ENCODE peak calls at places on chromosomes 6 and 20, in nine cellular contexts. Y is GM12865, G is cardiac fibroblast, R is PC-9, X is RWPE2, V is stomach, J is upper lobe of right lung, Q is fibroblast of lung, E is brain microvascular endothelial cell. Z is an unnamed sample.

GRCh38 chr20:3420211-3420707 is 12.8 kb upstream of the DNAAF9 start:
- DNase-seq in Y (peak), G (peak), R (no peak), X (no peak), V (no peak), J (peak), Q (peak), E (peak), Z (no peak)

GRCh38 chr6:154791561-154792317 is 58.5 kb downstream of the SCAF8 start:
- DNase-seq in Y (no peak), G (peak), R (no peak), X (no peak), V (no peak), J (no peak), Q (peak), E (no peak), Z (no peak)

GRCh38 chr20:47775039-47775438 is 10.2 kb downstream of the SULF2 start:
- DNase-seq in Y (peak), G (no peak), R (no peak), X (no peak), V (no peak), J (no peak), Q (no peak), E (no peak), Z (no peak)

GRCh38 chr6:31946370-31946885 is 533 bp downstream of the CFB start:
- DNase-seq in Y (no peak), G (no peak), R (no peak), X (no peak), V (no peak), J (no peak), Q (no peak), E (no peak), Z (no peak)

GRCh38 chr6:80932364-80932763 is 820.1 kb downstream of the TENT5A start:
- DNase-seq in Y (no peak), G (peak), R (no peak), X (no peak), V (no peak), J (no peak), Q (peak), E (peak), Z (peak)

GRCh38 chr20:2387580-2387979 is 6.9 kb downstream of the TGM6 start:
- DNase-seq in Y (no peak), G (no peak), R (no peak), X (no peak), V (no peak), J (no peak), Q (no peak), E (no peak), Z (no peak)

GRCh38 chr6:106360989-106361430 is 493 bp downstream of the CRYBG1 start:
- DNase-seq in Y (peak), G (no peak), R (peak), X (peak), V (no peak), J (peak), Q (no peak), E (no peak), Z (no peak)

GRCh38 chr6:52482903-52483670 is 62.9 kb downstream of the EFHC1 start:
- DNase-seq in Y (no peak), G (no peak), R (no peak), X (no peak), V (no peak), J (no peak), Q (no peak), E (no peak), Z (no peak)

GRCh38 chr6:127176175-127176574 is 57.7 kb downstream of the RSPO3 start:
- DNase-seq in Y (no peak), G (peak), R (no peak), X (no peak), V (no peak), J (no peak), Q (no peak), E (no peak), Z (no peak)

GRCh38 chr6:75372884-75373283 is 88.3 kb upstream of the TMEM30A start:
- DNase-seq in Y (no peak), G (no peak), R (no peak), X (no peak), V (no peak), J (no peak), Q (no peak), E (no peak), Z (no peak)
- TF ChIP-seq CTCF in Y (no peak), G (no peak), R (no peak), X (no peak), V (no peak), J (no peak), Q (no peak), E (no peak), Z (no peak)

DNA sequence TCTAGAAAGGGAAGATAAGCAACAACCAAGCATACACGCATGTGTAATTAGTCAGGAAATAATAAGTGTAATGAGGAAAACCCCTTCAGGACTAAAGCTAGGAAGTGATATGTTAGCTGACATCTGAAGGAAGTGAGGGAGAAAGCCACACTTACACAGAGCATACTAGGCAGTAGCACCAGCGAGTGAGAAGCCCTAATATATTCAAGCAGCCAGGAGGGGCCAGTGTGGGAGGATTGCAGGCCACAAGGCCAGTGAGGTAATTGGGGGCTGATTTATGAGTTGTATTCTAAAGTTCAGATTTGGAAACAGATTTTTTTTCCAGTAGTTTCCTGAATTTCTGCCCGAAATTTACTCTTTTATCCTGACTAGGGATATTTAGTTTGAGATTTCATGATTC is 356.6 kb upstream of the HSF2 start:
- DNase-seq in Y (no peak), G (peak), R (no peak), X (no peak), V (no peak), J (no peak), Q (peak), E (no peak), Z (no peak)
- H3K4me3 ChIP-seq in Y (no peak), G (no peak), R (no peak), X (no peak), V (no peak), J (no peak), Q (no peak), E (no peak), Z (no peak)

GRCh38 chr6:129655334-129655733 is 54.6 kb downstream of the ARHGAP18 start:
- DNase-seq in Y (no peak), G (no peak), R (no peak), X (no peak), V (no peak), J (no peak), Q (no peak), E (no peak), Z (no peak)
- TF ChIP-seq CTCF in Y (no peak), G (no peak), R (no peak), X (no peak), V (no peak), J (no peak), Q (no peak), E (no peak), Z (no peak)

GRCh38 chr6:2220154-2220553 is 25.3 kb downstream of the GMDS start:
- DNase-seq in Y (no peak), G (no peak), R (no peak), X (no peak), V (no peak), J (no peak), Q (no peak), E (no peak), Z (no peak)

GRCh38 chr6:2221724-2222274 is 23.6 kb downstream of the GMDS start:
- DNase-seq in Y (peak), G (peak), R (no peak), X (no peak), V (no peak), J (no peak), Q (no peak), E (no peak), Z (no peak)

GRCh38 chr6:2225422-2226392 is 19.7 kb downstream of the GMDS start:
- DNase-seq in Y (no peak), G (peak), R (no peak), X (no peak), V (peak), J (no peak), Q (no peak), E (no peak), Z (peak)

GRCh38 chr6:2224847-2225382 is 20.5 kb downstream of the GMDS start:
- DNase-seq in Y (no peak), G (no peak), R (no peak), X (no peak), V (no peak), J (no peak), Q (no peak), E (no peak), Z (no peak)

DNA sequence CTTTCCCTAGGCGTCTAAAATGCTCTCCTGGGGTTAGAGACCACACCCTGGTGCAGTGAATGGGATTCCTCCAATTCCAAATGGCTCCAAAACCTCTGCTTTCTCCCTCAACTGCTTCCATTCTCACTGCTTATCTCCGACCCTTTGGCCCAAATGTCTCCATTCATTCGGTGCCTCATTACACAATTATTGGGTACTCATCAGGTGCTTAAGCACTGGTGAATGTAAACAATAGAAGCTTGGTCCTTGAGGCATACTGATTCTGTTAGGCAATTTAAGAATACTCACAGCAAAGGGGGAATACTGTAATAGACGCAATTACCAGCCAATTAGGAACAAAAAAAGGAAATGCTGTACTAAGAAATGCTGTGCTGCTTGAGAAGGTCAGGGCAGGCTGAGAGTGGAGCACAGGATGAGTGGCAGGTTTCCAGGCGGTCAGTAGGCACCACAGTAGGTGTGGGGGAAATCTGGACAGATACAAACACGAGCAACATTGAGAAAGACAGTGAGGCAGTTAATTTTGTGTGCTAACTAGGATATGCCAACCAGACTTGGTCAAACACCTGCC is 23.0 kb downstream of the GMDS start:
- DNase-seq in Y (no peak), G (no peak), R (no peak), X (no peak), V (no peak), J (no peak), Q (no peak), E (no peak), Z (no peak)
- H3K4me3 ChIP-seq in Y (peak), G (peak), R (no peak), X (peak), V (peak), J (peak), Q (peak), E (peak), Z (no peak)

GRCh38 chr6:50270427-50270826 is 220.7 kb upstream of the DEFB112 start:
- DNase-seq in Y (no peak), G (no peak), R (no peak), X (no peak), V (no peak), J (no peak), Q (peak), E (no peak), Z (no peak)

GRCh38 chr6:50259903-50260302 is 210.2 kb upstream of the DEFB112 start:
- DNase-seq in Y (no peak), G (no peak), R (no peak), X (no peak), V (no peak), J (no peak), Q (no peak), E (no peak), Z (no peak)

DNA sequence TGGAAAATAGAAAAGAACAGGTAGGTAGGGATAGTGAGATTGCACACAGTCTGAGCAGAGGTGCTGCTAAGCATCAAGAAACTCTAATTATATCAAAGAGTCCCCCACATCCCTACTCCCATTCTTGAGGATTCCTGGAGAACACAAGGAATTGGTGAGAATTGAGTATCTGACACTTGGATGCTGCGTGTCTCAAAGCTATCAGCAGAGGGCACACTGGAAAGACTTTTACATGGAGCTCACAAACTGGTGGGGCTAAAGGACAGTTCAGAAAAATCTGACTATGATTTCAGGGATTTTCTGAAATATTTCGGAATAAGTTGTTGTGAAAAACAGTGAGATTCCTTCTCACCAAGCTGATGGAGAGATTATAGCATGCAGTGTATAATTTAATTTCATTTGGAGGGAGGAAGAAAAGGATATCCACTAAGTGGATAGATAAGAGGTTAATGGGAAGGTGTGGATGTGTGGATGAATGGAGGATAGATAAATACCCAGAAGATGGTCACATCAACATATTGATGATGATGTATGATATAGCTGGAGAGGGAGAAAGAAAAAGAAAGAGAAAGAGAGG is 215.4 kb upstream of the DEFB112 start:
- DNase-seq in Y (no peak), G (peak), R (no peak), X (no peak), V (no peak), J (no peak), Q (peak), E (peak), Z (no peak)
- TF ChIP-seq CTCF in Y (peak), G (peak), R (peak), X (peak), V (no peak), J (peak), Q (peak), E (peak), Z (no peak)